ENCODE peak calls at places on chromosomes 12 and 14, in six cellular contexts. V, G, Y, X, A and K are unnamed samples.
A peak's percentile ranks its signal among the peaks of the same experiment; 100 is the strongest.

GRCh38 chr14:53845813-53846693 is 110.6 kb downstream of the BMP4 start:
- DNase-seq in V (no peak), G (no peak), Y (peak; percentile 7), X (no peak), A (no peak), K (no peak)

GRCh38 chr14:102748806-102749205 is 28.4 kb upstream of the TRAF3 start:
- DNase-seq in V (no peak), G (no peak), Y (no peak), X (no peak), A (no peak), K (no peak)

GRCh38 chr12:41943671-41944070 is 201.0 kb downstream of the GXYLT1 start:
- DNase-seq in V (no peak), G (no peak), Y (no peak), X (no peak), A (no peak), K (no peak)

GRCh38 chr14:93772263-93772662 is 16.0 kb downstream of the PRIMA1 start:
- DNase-seq in V (no peak), G (no peak), Y (no peak), X (peak; percentile 25), A (no peak), K (no peak)

GRCh38 chr12:30631710-30632109 is 64.0 kb downstream of the IPO8 start:
- DNase-seq in V (no peak), G (no peak), Y (no peak), X (no peak), A (no peak), K (no peak)

GRCh38 chr12:65533177-65533883 is 254.8 kb downstream of the MSRB3 start:
- DNase-seq in V (no peak), G (no peak), Y (no peak), X (no peak), A (no peak), K (no peak)

GRCh38 chr14:51750542-51750941 is 98.8 kb downstream of the FRMD6 start:
- DNase-seq in V (peak; percentile 28), G (peak; percentile 24), Y (no peak), X (no peak), A (no peak), K (no peak)

GRCh38 chr12:121240484-121241202 is 30.7 kb downstream of the P2RX4 start:
- DNase-seq in V (peak; percentile 49), G (no peak), Y (peak; percentile 74), X (peak; percentile 81), A (peak; percentile 99), K (no peak)

GRCh38 chr14:88983755-88984154 is 159.3 kb downstream of the TTC8 start:
- DNase-seq in V (no peak), G (no peak), Y (peak; percentile 74), X (no peak), A (no peak), K (peak; percentile 83)

GRCh38 chr14:54550514-54550913 is 16.4 kb upstream of the SAMD4A start:
- DNase-seq in V (no peak), G (no peak), Y (no peak), X (no peak), A (no peak), K (no peak)

GRCh38 chr14:96554315-96554910 is 52.2 kb downstream of the PAPOLA start:
- DNase-seq in V (no peak), G (no peak), Y (no peak), X (no peak), A (no peak), K (no peak)

GRCh38 chr14:99287269-99287942 is 15.4 kb upstream of the BCL11B start:
- DNase-seq in V (no peak), G (no peak), Y (no peak), X (no peak), A (no peak), K (no peak)

GRCh38 chr14:96177766-96178377 is 26.8 kb upstream of the BDKRB2 start:
- DNase-seq in V (no peak), G (no peak), Y (peak; percentile 36), X (no peak), A (peak; percentile 3), K (no peak)

GRCh38 chr12:131011165-131012079 is 57.7 kb downstream of the ADGRD1 start:
- DNase-seq in V (no peak), G (no peak), Y (no peak), X (peak; percentile 48), A (no peak), K (no peak)

GRCh38 chr14:78593949-78594348 is 423.8 kb downstream of the NRXN3 start:
- DNase-seq in V (no peak), G (no peak), Y (no peak), X (no peak), A (no peak), K (no peak)

GRCh38 chr14:78595797-78596196 is 425.6 kb downstream of the NRXN3 start:
- DNase-seq in V (peak; percentile 48), G (peak; percentile 33), Y (no peak), X (no peak), A (no peak), K (no peak)

GRCh38 chr14:78598046-78598652 is 428.0 kb downstream of the NRXN3 start:
- DNase-seq in V (peak; percentile 88), G (peak; percentile 67), Y (peak; percentile 63), X (peak; percentile 27), A (peak; percentile 2), K (no peak)
- TF ChIP-seq CTCF in V (peak; percentile 94), G (peak; percentile 90), Y (peak; percentile 96), X (peak; percentile 83), A (peak; percentile 78), K (peak; percentile 96)

DNA sequence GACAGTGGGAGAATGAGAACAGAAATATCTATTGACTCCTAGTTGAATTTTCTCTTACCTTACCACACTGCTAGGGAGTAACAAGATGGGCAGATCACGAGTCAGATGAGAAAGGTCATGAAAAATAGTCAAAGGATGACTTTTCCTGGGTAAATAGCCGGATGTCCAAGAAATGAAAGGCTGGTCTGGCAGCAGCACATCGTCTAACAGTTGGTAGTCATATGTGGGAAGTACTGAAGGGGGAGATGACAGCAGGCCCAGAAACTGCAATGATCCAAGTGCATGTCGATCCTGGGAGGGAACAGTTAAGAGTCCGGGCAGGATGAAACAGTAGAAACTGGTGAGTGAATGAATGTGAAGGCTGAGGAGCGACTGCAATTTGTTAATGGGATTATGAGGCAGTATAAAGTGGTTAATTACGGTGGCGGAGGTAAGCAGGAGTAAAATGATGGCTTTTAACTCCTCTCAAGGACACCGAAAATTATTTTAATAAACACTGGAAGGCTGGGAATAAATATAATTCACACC is 1.2 kb upstream of the ERC1 start:
- DNase-seq in V (peak; percentile 46), G (no peak), Y (peak; percentile 79), X (peak; percentile 13), A (no peak), K (no peak)
- TF ChIP-seq CTCF in V (no peak), G (no peak), Y (peak; percentile 18), X (no peak), A (no peak), K (no peak)

GRCh38 chr12:49110191-49111155 is at the start of gene LMBR1L:
- DNase-seq in V (peak; percentile 99), G (peak; percentile 88), Y (peak; percentile 98), X (peak; percentile 98), A (peak; percentile 95), K (peak; percentile 91)
- TF ChIP-seq CTCF in V (peak; percentile 56), G (peak; percentile 37), Y (peak; percentile 47), X (peak; percentile 40), A (peak; percentile 61), K (peak; percentile 37)

DNA sequence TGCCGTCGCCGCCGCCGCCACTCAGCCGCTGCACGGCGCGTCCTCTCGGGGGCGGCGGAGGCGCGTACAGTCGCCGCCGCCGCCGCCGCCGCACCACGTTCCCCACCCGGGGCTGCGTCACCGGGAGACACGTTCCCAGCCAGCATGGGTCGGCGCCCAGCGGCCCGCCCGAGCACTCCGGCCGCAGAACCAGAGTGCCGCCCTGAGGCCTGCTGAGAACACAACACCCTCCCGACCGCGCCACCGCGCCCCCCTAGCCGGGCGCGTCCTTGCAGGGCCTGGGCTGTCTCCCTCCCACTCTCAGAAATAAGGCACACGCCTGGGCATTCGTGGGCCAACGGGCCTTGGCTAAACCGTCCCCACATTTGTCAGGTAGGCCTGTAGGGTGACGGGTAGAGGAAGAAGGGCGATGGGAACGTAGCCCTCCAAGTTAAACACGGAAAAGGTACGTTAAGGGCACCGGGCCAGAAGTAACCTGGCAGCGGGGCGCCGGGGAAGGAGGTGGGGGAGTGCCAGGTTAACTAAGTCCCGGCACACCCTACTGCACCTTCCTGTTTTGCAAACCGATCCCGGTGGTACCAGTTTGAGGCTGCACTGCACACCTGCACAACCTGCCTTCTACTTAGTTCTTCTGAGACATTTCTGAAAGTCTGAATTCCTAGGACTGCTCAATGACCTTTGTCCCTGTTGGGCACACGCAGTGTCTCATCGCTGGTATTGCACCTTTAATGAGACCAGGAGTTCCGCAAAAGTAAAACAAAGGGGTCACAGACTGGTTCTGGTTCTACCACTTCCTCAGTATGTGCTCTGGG is at the start of gene MAP4K5:
- DNase-seq in V (peak; percentile 94), G (peak; percentile 93), Y (peak; percentile 94), X (peak; percentile 90), A (peak; percentile 90), K (no peak)
- TF ChIP-seq CTCF in V (peak; percentile 77), G (peak; percentile 72), Y (peak; percentile 78), X (peak; percentile 83), A (peak; percentile 66), K (peak; percentile 80)

DNA sequence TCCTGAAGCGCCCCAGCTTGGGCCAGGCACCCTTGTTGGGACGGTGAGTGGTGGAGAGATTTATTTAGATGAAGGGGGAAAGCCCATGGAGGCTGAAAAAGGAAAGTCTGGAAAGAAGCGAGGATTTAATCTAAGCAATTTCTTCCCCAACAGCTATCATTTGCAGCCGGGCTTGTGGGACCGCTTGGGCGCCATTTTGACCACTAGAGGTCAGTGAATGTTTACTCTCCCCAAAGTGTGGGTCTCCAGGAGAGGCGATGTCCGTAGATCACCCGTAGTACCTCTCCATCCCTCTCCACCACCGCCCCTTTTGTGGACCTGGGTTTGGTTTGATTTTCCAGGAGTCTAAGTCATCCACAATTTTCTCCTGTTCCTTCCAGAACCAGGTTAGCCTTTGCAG is 91.2 kb upstream of the PARP11 start:
- DNase-seq in V (peak; percentile 74), G (peak; percentile 45), Y (no peak), X (peak; percentile 7), A (no peak), K (no peak)
- TF ChIP-seq CTCF in V (peak; percentile 70), G (no peak), Y (no peak), X (peak; percentile 43), A (no peak), K (peak; percentile 16)

GRCh38 chr12:114682920-114683708 is 861 bp downstream of the TBX3 start:
- DNase-seq in V (peak; percentile 75), G (no peak), Y (peak; percentile 48), X (peak; percentile 38), A (no peak), K (no peak)
- TF ChIP-seq CTCF in V (peak; percentile 6), G (no peak), Y (no peak), X (no peak), A (no peak), K (no peak)